ENCODE peak calls at places on chromosomes 6 and 20, in four cellular contexts. One of them, this sample, is unnamed.

GRCh38 chr20:32685541-32686529 is 12.1 kb upstream of the C20orf203 start:
- DNase-seq in HepG2: peak
- DNase-seq in K562: no peak
- DNase-seq in GM12878: no peak
- DNase-seq in this sample: no peak

GRCh38 chr20:7879883-7880282 is 60.4 kb downstream of the HAO1 start:
- DNase-seq in HepG2: peak
- DNase-seq in K562: no peak
- DNase-seq in GM12878: no peak
- DNase-seq in this sample: no peak

GRCh38 chr6:138264372-138264880 is 46.1 kb upstream of the PBOV1 start:
- DNase-seq in HepG2: peak
- DNase-seq in K562: no peak
- DNase-seq in GM12878: no peak
- DNase-seq in this sample: no peak

GRCh38 chr6:42257614-42258013 is 40.0 kb upstream of the MRPS10 start:
- DNase-seq in HepG2: no peak
- DNase-seq in K562: no peak
- DNase-seq in GM12878: no peak
- DNase-seq in this sample: no peak

GRCh38 chr20:24746351-24746685 is 202.8 kb upstream of the CST7 start:
- DNase-seq in HepG2: no peak
- DNase-seq in K562: no peak
- DNase-seq in GM12878: no peak
- DNase-seq in this sample: peak

GRCh38 chr20:8454137-8454712 is 322.2 kb downstream of the PLCB1 start:
- DNase-seq in HepG2: peak
- DNase-seq in K562: no peak
- DNase-seq in GM12878: peak
- DNase-seq in this sample: peak

GRCh38 chr6:49305010-49305409 is 158.0 kb downstream of the MMUT start:
- DNase-seq in HepG2: no peak
- DNase-seq in K562: no peak
- DNase-seq in GM12878: no peak
- DNase-seq in this sample: no peak

GRCh38 chr20:36274248-36274841 is 31.8 kb upstream of the DLGAP4 start:
- DNase-seq in HepG2: no peak
- DNase-seq in K562: no peak
- DNase-seq in GM12878: no peak
- DNase-seq in this sample: no peak

GRCh38 chr20:760751-761417 is 7.4 kb downstream of the SLC52A3 start:
- DNase-seq in HepG2: peak
- DNase-seq in K562: peak
- DNase-seq in GM12878: no peak
- DNase-seq in this sample: peak

GRCh38 chr6:126919947-126920346 is 198.5 kb upstream of the RSPO3 start:
- DNase-seq in HepG2: no peak
- DNase-seq in K562: no peak
- DNase-seq in GM12878: no peak
- DNase-seq in this sample: no peak

GRCh38 chr20:63258826-63259225 is 4.6 kb upstream of the NKAIN4 start:
- DNase-seq in HepG2: no peak
- DNase-seq in K562: no peak
- DNase-seq in GM12878: no peak
- DNase-seq in this sample: no peak

GRCh38 chr6:115575298-115575697 is 485.4 kb downstream of the FRK start:
- DNase-seq in HepG2: no peak
- DNase-seq in K562: no peak
- DNase-seq in GM12878: no peak
- DNase-seq in this sample: no peak

GRCh38 chr6:27295301-27296079 is 16.6 kb downstream of the POM121L2 start:
- DNase-seq in HepG2: peak
- DNase-seq in K562: peak
- DNase-seq in GM12878: no peak
- DNase-seq in this sample: peak

GRCh38 chr6:63663147-63663877 is 27.7 kb downstream of the PHF3 start:
- DNase-seq in HepG2: no peak
- DNase-seq in K562: peak
- DNase-seq in GM12878: no peak
- DNase-seq in this sample: no peak

GRCh38 chr6:53862517-53863457 is 68.0 kb downstream of the LRRC1 start:
- DNase-seq in HepG2: no peak
- DNase-seq in K562: no peak
- DNase-seq in GM12878: no peak
- DNase-seq in this sample: no peak

GRCh38 chr20:41174373-41174772 is 37.0 kb downstream of the PLCG1 start:
- DNase-seq in HepG2: no peak
- DNase-seq in K562: no peak
- DNase-seq in GM12878: no peak
- DNase-seq in this sample: no peak

GRCh38 chr6:136547336-136547735 is 2.9 kb downstream of the MAP7 start:
- DNase-seq in HepG2: no peak
- DNase-seq in K562: no peak
- DNase-seq in GM12878: no peak
- DNase-seq in this sample: peak

GRCh38 chr6:138925806-138926205 is 62.2 kb downstream of the REPS1 start:
- DNase-seq in HepG2: no peak
- DNase-seq in K562: no peak
- DNase-seq in GM12878: no peak
- DNase-seq in this sample: no peak

GRCh38 chr20:59120919-59121318 is 42.7 kb upstream of the ZNF831 start:
- DNase-seq in HepG2: no peak
- DNase-seq in K562: no peak
- DNase-seq in GM12878: no peak
- DNase-seq in this sample: no peak

GRCh38 chr20:62914970-62915457 is 11.3 kb downstream of the DIDO1 start:
- DNase-seq in HepG2: peak
- DNase-seq in K562: no peak
- DNase-seq in GM12878: no peak
- DNase-seq in this sample: no peak

GRCh38 chr20:45061244-45061643 is 39.7 kb downstream of the KCNS1 start:
- DNase-seq in HepG2: no peak
- DNase-seq in K562: no peak
- DNase-seq in GM12878: no peak
- DNase-seq in this sample: peak

GRCh38 chr6:324116-324728 is 31.9 kb downstream of the DUSP22 start:
- DNase-seq in HepG2: no peak
- DNase-seq in K562: no peak
- DNase-seq in GM12878: no peak
- DNase-seq in this sample: no peak

GRCh38 chr20:18005170-18005989 is 36.6 kb downstream of the MGME1 start:
- DNase-seq in HepG2: no peak
- DNase-seq in K562: no peak
- DNase-seq in GM12878: peak
- DNase-seq in this sample: no peak

GRCh38 chr20:37305079-37305478 is 15.6 kb downstream of the MANBAL start:
- DNase-seq in HepG2: no peak
- DNase-seq in K562: no peak
- DNase-seq in GM12878: no peak
- DNase-seq in this sample: no peak

GRCh38 chr6:133854633-133855598 is 34.0 kb upstream of the TCF21 start:
- DNase-seq in HepG2: peak
- DNase-seq in K562: peak
- DNase-seq in GM12878: no peak
- DNase-seq in this sample: no peak

GRCh38 chr20:38171301-38172010 is 6.4 kb upstream of the TGM2 start:
- DNase-seq in HepG2: peak
- DNase-seq in K562: peak
- DNase-seq in GM12878: no peak
- DNase-seq in this sample: no peak

GRCh38 chr20:41480054-41480770 is 113.6 kb upstream of the EMILIN3 start:
- DNase-seq in HepG2: no peak
- DNase-seq in K562: no peak
- DNase-seq in GM12878: no peak
- DNase-seq in this sample: no peak

GRCh38 chr6:22145823-22146379 is 150.9 kb downstream of the PRL start:
- DNase-seq in HepG2: no peak
- DNase-seq in K562: no peak
- DNase-seq in GM12878: no peak
- DNase-seq in this sample: no peak

GRCh38 chr6:111843347-111844147 is 29.7 kb downstream of the FYN start:
- DNase-seq in HepG2: peak
- DNase-seq in K562: peak
- DNase-seq in GM12878: no peak
- DNase-seq in this sample: no peak

GRCh38 chr6:107729098-107729497 is 95.0 kb downstream of the SCML4 start:
- DNase-seq in HepG2: no peak
- DNase-seq in K562: peak
- DNase-seq in GM12878: no peak
- DNase-seq in this sample: no peak

GRCh38 chr6:146864300-146864699 is 265.5 kb downstream of the ADGB start:
- DNase-seq in HepG2: no peak
- DNase-seq in K562: no peak
- DNase-seq in GM12878: no peak
- DNase-seq in this sample: no peak

GRCh38 chr20:49821850-49822249 is 9.2 kb downstream of the SLC9A8 start:
- DNase-seq in HepG2: no peak
- DNase-seq in K562: no peak
- DNase-seq in GM12878: no peak
- DNase-seq in this sample: no peak

GRCh38 chr6:115487331-115487730 is 573.4 kb downstream of the FRK start:
- DNase-seq in HepG2: no peak
- DNase-seq in K562: no peak
- DNase-seq in GM12878: no peak
- DNase-seq in this sample: no peak

GRCh38 chr6:38110407-38111025 is 291.0 kb downstream of the ZFAND3 start:
- DNase-seq in HepG2: no peak
- DNase-seq in K562: no peak
- DNase-seq in GM12878: no peak
- DNase-seq in this sample: no peak

GRCh38 chr6:5003604-5004372 is at the start of gene RPP40:
- DNase-seq in HepG2: peak
- DNase-seq in K562: peak
- DNase-seq in GM12878: peak
- DNase-seq in this sample: peak

GRCh38 chr6:16058188-16058780 is 70.6 kb upstream of the MYLIP start:
- DNase-seq in HepG2: no peak
- DNase-seq in K562: no peak
- DNase-seq in GM12878: no peak
- DNase-seq in this sample: no peak

GRCh38 chr20:13268943-13269342 is 47.9 kb downstream of the ISM1 start:
- DNase-seq in HepG2: no peak
- DNase-seq in K562: no peak
- DNase-seq in GM12878: no peak
- DNase-seq in this sample: no peak

GRCh38 chr6:139490482-139490881 is 116.0 kb upstream of the CITED2 start:
- DNase-seq in HepG2: peak
- DNase-seq in K562: no peak
- DNase-seq in GM12878: no peak
- DNase-seq in this sample: no peak

GRCh38 chr6:122712093-122712863 is 67.2 kb upstream of the FABP7 start:
- DNase-seq in HepG2: no peak
- DNase-seq in K562: peak
- DNase-seq in GM12878: no peak
- DNase-seq in this sample: no peak

GRCh38 chr6:122712864-122713612 is 66.5 kb upstream of the FABP7 start:
- DNase-seq in HepG2: no peak
- DNase-seq in K562: no peak
- DNase-seq in GM12878: no peak
- DNase-seq in this sample: no peak

GRCh38 chr6:122710908-122711307 is 68.6 kb upstream of the FABP7 start:
- DNase-seq in HepG2: no peak
- DNase-seq in K562: no peak
- DNase-seq in GM12878: no peak
- DNase-seq in this sample: no peak

GRCh38 chr6:122714059-122714458 is 65.5 kb upstream of the FABP7 start:
- DNase-seq in HepG2: no peak
- DNase-seq in K562: no peak
- DNase-seq in GM12878: no peak
- DNase-seq in this sample: no peak

GRCh38 chr6:122709922-122710512 is 69.5 kb upstream of the FABP7 start:
- DNase-seq in HepG2: no peak
- DNase-seq in K562: no peak
- DNase-seq in GM12878: peak
- DNase-seq in this sample: no peak
- TF ChIP-seq SIN3A in HepG2: no peak
- TF ChIP-seq SIN3A in K562: no peak
- TF ChIP-seq SIN3A in GM12878: no peak
- TF ChIP-seq SIN3A in this sample: no peak

GRCh38 chr20:57270204-57270937 is 3.9 kb upstream of the BMP7 start:
- DNase-seq in HepG2: no peak
- DNase-seq in K562: no peak
- DNase-seq in GM12878: no peak
- DNase-seq in this sample: no peak
- H3K4me2 ChIP-seq in HepG2: no peak
- H3K4me2 ChIP-seq in K562: no peak
- H3K4me2 ChIP-seq in GM12878: no peak
- H3K4me2 ChIP-seq in this sample: no peak

GRCh38 chr20:57770852-57771746 is 61.3 kb upstream of the PMEPA1 start:
- DNase-seq in HepG2: no peak
- DNase-seq in K562: no peak
- DNase-seq in GM12878: no peak
- DNase-seq in this sample: no peak

GRCh38 chr20:57774111-57774880 is 64.5 kb upstream of the PMEPA1 start:
- DNase-seq in HepG2: no peak
- DNase-seq in K562: no peak
- DNase-seq in GM12878: no peak
- DNase-seq in this sample: no peak

GRCh38 chr20:57773059-57773815 is 63.4 kb upstream of the PMEPA1 start:
- DNase-seq in HepG2: no peak
- DNase-seq in K562: no peak
- DNase-seq in GM12878: no peak
- DNase-seq in this sample: no peak

GRCh38 chr20:57774951-57775350 is 65.1 kb upstream of the PMEPA1 start:
- DNase-seq in HepG2: no peak
- DNase-seq in K562: no peak
- DNase-seq in GM12878: no peak
- DNase-seq in this sample: no peak

GRCh38 chr20:57772349-57772964 is 62.6 kb upstream of the PMEPA1 start:
- DNase-seq in HepG2: no peak
- DNase-seq in K562: peak
- DNase-seq in GM12878: no peak
- DNase-seq in this sample: no peak
- TF ChIP-seq SIN3A in HepG2: no peak
- TF ChIP-seq SIN3A in K562: no peak
- TF ChIP-seq SIN3A in GM12878: no peak
- TF ChIP-seq SIN3A in this sample: no peak

DNA sequence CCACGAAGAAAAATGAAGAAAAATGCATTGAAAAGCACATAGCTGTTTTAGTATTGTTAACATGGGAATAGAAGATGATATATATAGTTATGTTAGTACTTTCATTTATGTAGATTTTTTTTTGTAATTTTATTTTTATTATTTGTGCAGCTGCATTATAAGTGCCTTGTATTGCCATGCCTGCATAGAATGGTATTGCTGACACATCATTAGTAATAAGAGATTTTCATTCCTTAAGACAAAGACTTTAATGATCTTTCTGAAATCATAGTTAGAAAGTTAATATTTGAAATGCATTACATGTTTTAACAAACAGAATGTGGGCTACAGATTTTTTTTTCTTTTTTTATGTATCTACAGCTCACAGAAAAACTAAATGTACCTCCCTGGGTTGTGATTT is 506.5 kb downstream of the NKAIN2 start:
- DNase-seq in HepG2: no peak
- DNase-seq in K562: no peak
- DNase-seq in GM12878: no peak
- DNase-seq in this sample: no peak
- H3K4me2 ChIP-seq in HepG2: no peak
- H3K4me2 ChIP-seq in K562: no peak
- H3K4me2 ChIP-seq in GM12878: no peak
- H3K4me2 ChIP-seq in this sample: no peak